ENCODE peak calls at places on chromosomes 2 and 18, in six cellular contexts. One of them, this sample, is unnamed.

GRCh38 chr2:239758325-239758877 is 266.7 kb downstream of the NDUFA10 start:
- DNase-seq in HFF-Myc: no peak
- DNase-seq in aorta: peak; percentile 74
- DNase-seq in astrocyte of the spinal cord: peak; percentile 3
- DNase-seq in HCT116: no peak
- DNase-seq in adrenal gland: no peak
- DNase-seq in this sample: no peak

GRCh38 chr2:172878260-172878659 is 142.6 kb downstream of the RAPGEF4 start:
- DNase-seq in HFF-Myc: no peak
- DNase-seq in aorta: no peak
- DNase-seq in astrocyte of the spinal cord: peak; percentile 46
- DNase-seq in HCT116: no peak
- DNase-seq in adrenal gland: no peak
- DNase-seq in this sample: peak; percentile 34

GRCh38 chr2:36770542-36771287 is 74.2 kb downstream of the VIT start:
- DNase-seq in HFF-Myc: peak; percentile 29
- DNase-seq in aorta: no peak
- DNase-seq in astrocyte of the spinal cord: no peak
- DNase-seq in HCT116: peak; percentile 51
- DNase-seq in adrenal gland: peak; percentile 33
- DNase-seq in this sample: peak; percentile 34

GRCh38 chr18:27844416-27844792 is 332.5 kb downstream of the CDH2 start:
- DNase-seq in HFF-Myc: peak; percentile 35
- DNase-seq in aorta: no peak
- DNase-seq in astrocyte of the spinal cord: peak; percentile 85
- DNase-seq in HCT116: no peak
- DNase-seq in adrenal gland: no peak
- DNase-seq in this sample: peak; percentile 38

GRCh38 chr2:33298233-33298632 is 178.2 kb upstream of the RASGRP3 start:
- DNase-seq in HFF-Myc: no peak
- DNase-seq in aorta: no peak
- DNase-seq in astrocyte of the spinal cord: peak; percentile 35
- DNase-seq in HCT116: no peak
- DNase-seq in adrenal gland: no peak
- DNase-seq in this sample: peak; percentile 51

GRCh38 chr2:124145982-124146381 is 120.9 kb downstream of the CNTNAP5 start:
- DNase-seq in HFF-Myc: no peak
- DNase-seq in aorta: no peak
- DNase-seq in astrocyte of the spinal cord: no peak
- DNase-seq in HCT116: no peak
- DNase-seq in adrenal gland: no peak
- DNase-seq in this sample: no peak

GRCh38 chr2:157761520-157761919 is 114.6 kb downstream of the ACVR1 start:
- DNase-seq in HFF-Myc: no peak
- DNase-seq in aorta: no peak
- DNase-seq in astrocyte of the spinal cord: peak; percentile 52
- DNase-seq in HCT116: no peak
- DNase-seq in adrenal gland: no peak
- DNase-seq in this sample: peak; percentile 37

GRCh38 chr2:234378440-234378839 is 118.4 kb downstream of the ARL4C start:
- DNase-seq in HFF-Myc: no peak
- DNase-seq in aorta: no peak
- DNase-seq in astrocyte of the spinal cord: peak; percentile 65
- DNase-seq in HCT116: no peak
- DNase-seq in adrenal gland: no peak
- DNase-seq in this sample: peak; percentile 79

GRCh38 chr2:156352911-156353310 is 20.4 kb upstream of the NR4A2 start:
- DNase-seq in HFF-Myc: no peak
- DNase-seq in aorta: no peak
- DNase-seq in astrocyte of the spinal cord: no peak
- DNase-seq in HCT116: no peak
- DNase-seq in adrenal gland: no peak
- DNase-seq in this sample: peak; percentile 60

GRCh38 chr2:233209978-233210680 is 41.3 kb upstream of the ATG16L1 start:
- DNase-seq in HFF-Myc: no peak
- DNase-seq in aorta: no peak
- DNase-seq in astrocyte of the spinal cord: peak; percentile 70
- DNase-seq in HCT116: no peak
- DNase-seq in adrenal gland: no peak
- DNase-seq in this sample: no peak

GRCh38 chr18:71322201-71322600 is 1033.4 kb downstream of the SOCS6 start:
- DNase-seq in HFF-Myc: no peak
- DNase-seq in aorta: no peak
- DNase-seq in astrocyte of the spinal cord: no peak
- DNase-seq in HCT116: no peak
- DNase-seq in adrenal gland: no peak
- DNase-seq in this sample: no peak

GRCh38 chr2:72837171-72837570 is 11.3 kb upstream of the EXOC6B start:
- DNase-seq in HFF-Myc: no peak
- DNase-seq in aorta: no peak
- DNase-seq in astrocyte of the spinal cord: peak; percentile 7
- DNase-seq in HCT116: no peak
- DNase-seq in adrenal gland: no peak
- DNase-seq in this sample: peak; percentile 56

GRCh38 chr2:122831644-122832043 is 1076.2 kb downstream of the TSN start:
- DNase-seq in HFF-Myc: no peak
- DNase-seq in aorta: no peak
- DNase-seq in astrocyte of the spinal cord: no peak
- DNase-seq in HCT116: no peak
- DNase-seq in adrenal gland: no peak
- DNase-seq in this sample: no peak

GRCh38 chr18:463442-464310 is 36.8 kb downstream of the COLEC12 start:
- DNase-seq in HFF-Myc: no peak
- DNase-seq in aorta: no peak
- DNase-seq in astrocyte of the spinal cord: peak; percentile 6
- DNase-seq in HCT116: no peak
- DNase-seq in adrenal gland: peak; percentile 36
- DNase-seq in this sample: no peak

GRCh38 chr2:72914226-72915075 is 2.9 kb upstream of the EMX1 start:
- DNase-seq in HFF-Myc: no peak
- DNase-seq in aorta: peak; percentile 45
- DNase-seq in astrocyte of the spinal cord: no peak
- DNase-seq in HCT116: no peak
- DNase-seq in adrenal gland: peak; percentile 13
- DNase-seq in this sample: no peak

GRCh38 chr2:62577994-62578836 is 72.2 kb upstream of the TMEM17 start:
- DNase-seq in HFF-Myc: peak; percentile 66
- DNase-seq in aorta: no peak
- DNase-seq in astrocyte of the spinal cord: peak; percentile 92
- DNase-seq in HCT116: peak; percentile 99
- DNase-seq in adrenal gland: no peak
- DNase-seq in this sample: peak; percentile 84

GRCh38 chr2:96527990-96528679 is 8.4 kb upstream of the ARID5A start:
- DNase-seq in HFF-Myc: no peak
- DNase-seq in aorta: peak; percentile 93
- DNase-seq in astrocyte of the spinal cord: no peak
- DNase-seq in HCT116: no peak
- DNase-seq in adrenal gland: peak; percentile 56
- DNase-seq in this sample: peak; percentile 50

GRCh38 chr18:61651880-61652268 is 240.9 kb downstream of the RNF152 start:
- DNase-seq in HFF-Myc: no peak
- DNase-seq in aorta: no peak
- DNase-seq in astrocyte of the spinal cord: no peak
- DNase-seq in HCT116: no peak
- DNase-seq in adrenal gland: no peak
- DNase-seq in this sample: no peak

GRCh38 chr2:240834377-240834975 is 14.5 kb upstream of the KIF1A start:
- DNase-seq in HFF-Myc: no peak
- DNase-seq in aorta: no peak
- DNase-seq in astrocyte of the spinal cord: no peak
- DNase-seq in HCT116: no peak
- DNase-seq in adrenal gland: no peak
- DNase-seq in this sample: no peak

GRCh38 chr18:27860701-27861107 is 316.2 kb downstream of the CDH2 start:
- DNase-seq in HFF-Myc: no peak
- DNase-seq in aorta: no peak
- DNase-seq in astrocyte of the spinal cord: peak; percentile 86
- DNase-seq in HCT116: no peak
- DNase-seq in adrenal gland: no peak
- DNase-seq in this sample: peak; percentile 15

GRCh38 chr2:47688561-47688960 is 94.4 kb upstream of the MSH6 start:
- DNase-seq in HFF-Myc: no peak
- DNase-seq in aorta: no peak
- DNase-seq in astrocyte of the spinal cord: peak; percentile 11
- DNase-seq in HCT116: no peak
- DNase-seq in adrenal gland: no peak
- DNase-seq in this sample: no peak

DNA sequence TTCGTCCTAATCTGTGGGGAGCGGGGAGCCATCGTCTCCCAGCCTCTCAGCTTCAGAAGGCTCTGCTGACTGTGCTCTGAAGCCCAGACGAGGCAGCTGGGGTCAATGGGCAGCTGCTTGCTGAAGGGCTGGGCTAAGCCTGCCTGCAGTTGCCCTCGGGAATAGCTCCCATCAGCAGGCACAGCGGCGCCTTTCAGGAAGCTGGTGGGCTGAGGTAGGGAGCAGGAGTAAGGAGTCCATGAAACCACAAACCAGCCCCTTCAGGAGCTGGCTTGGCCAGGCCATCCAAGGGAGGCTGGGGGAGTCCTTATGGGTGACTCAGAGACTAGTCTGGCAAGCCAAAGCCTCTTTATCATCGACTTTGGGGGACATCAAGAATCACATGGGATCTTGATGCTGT is 113.1 kb downstream of the CLIP4 start:
- DNase-seq in HFF-Myc: no peak
- DNase-seq in aorta: peak; percentile 66
- DNase-seq in astrocyte of the spinal cord: peak; percentile 37
- DNase-seq in HCT116: no peak
- DNase-seq in adrenal gland: no peak
- DNase-seq in this sample: peak; percentile 20
- H3K4me3 ChIP-seq in HFF-Myc: no peak overlapping the region
- H3K4me3 ChIP-seq in aorta: no peak overlapping the region
- H3K4me3 ChIP-seq in astrocyte of the spinal cord: no peak overlapping the region
- H3K4me3 ChIP-seq in HCT116: no peak overlapping the region
- H3K4me3 ChIP-seq in adrenal gland: no peak overlapping the region
- H3K4me3 ChIP-seq in this sample: no peak overlapping the region

GRCh38 chr18:48902023-48902855 is 48.5 kb downstream of the SMAD7 start:
- DNase-seq in HFF-Myc: peak; percentile 43
- DNase-seq in aorta: peak; percentile 98
- DNase-seq in astrocyte of the spinal cord: peak; percentile 96
- DNase-seq in HCT116: peak; percentile 22
- DNase-seq in adrenal gland: peak; percentile 95
- DNase-seq in this sample: peak; percentile 97
- H3K4me3 ChIP-seq in HFF-Myc: no peak overlapping the region
- H3K4me3 ChIP-seq in aorta: no peak overlapping the region
- H3K4me3 ChIP-seq in astrocyte of the spinal cord: no peak overlapping the region
- H3K4me3 ChIP-seq in HCT116: no peak overlapping the region
- H3K4me3 ChIP-seq in adrenal gland: no peak overlapping the region
- H3K4me3 ChIP-seq in this sample: no peak overlapping the region

GRCh38 chr2:130391872-130392670 is 36.2 kb downstream of the PTPN18 start:
- DNase-seq in HFF-Myc: no peak
- DNase-seq in aorta: peak; percentile 76
- DNase-seq in astrocyte of the spinal cord: no peak
- DNase-seq in HCT116: no peak
- DNase-seq in adrenal gland: no peak
- DNase-seq in this sample: peak; percentile 77
- H3K4me3 ChIP-seq in HFF-Myc: peak overlapping the region; percentile 58
- H3K4me3 ChIP-seq in aorta: peak overlapping the region; percentile 83
- H3K4me3 ChIP-seq in astrocyte of the spinal cord: peak overlapping the region; percentile 60
- H3K4me3 ChIP-seq in HCT116: peak overlapping the region; percentile 59
- H3K4me3 ChIP-seq in adrenal gland: peak overlapping the region; percentile 67
- H3K4me3 ChIP-seq in this sample: peak overlapping the region; percentile 86

GRCh38 chr2:219460424-219460926 is 25.8 kb downstream of the SPEG start:
- DNase-seq in HFF-Myc: no peak
- DNase-seq in aorta: peak; percentile 96
- DNase-seq in astrocyte of the spinal cord: peak; percentile 86
- DNase-seq in HCT116: no peak
- DNase-seq in adrenal gland: no peak
- DNase-seq in this sample: peak; percentile 69
- H3K4me3 ChIP-seq in HFF-Myc: no peak overlapping the region
- H3K4me3 ChIP-seq in aorta: no peak overlapping the region
- H3K4me3 ChIP-seq in astrocyte of the spinal cord: no peak overlapping the region
- H3K4me3 ChIP-seq in HCT116: no peak overlapping the region
- H3K4me3 ChIP-seq in adrenal gland: no peak overlapping the region
- H3K4me3 ChIP-seq in this sample: no peak overlapping the region

GRCh38 chr2:147451131-147451530 is 393.7 kb upstream of the ACVR2A start:
- DNase-seq in HFF-Myc: no peak
- DNase-seq in aorta: no peak
- DNase-seq in astrocyte of the spinal cord: no peak
- DNase-seq in HCT116: no peak
- DNase-seq in adrenal gland: no peak
- DNase-seq in this sample: no peak

GRCh38 chr2:147449323-147450080 is 395.3 kb upstream of the ACVR2A start:
- DNase-seq in HFF-Myc: no peak
- DNase-seq in aorta: no peak
- DNase-seq in astrocyte of the spinal cord: no peak
- DNase-seq in HCT116: no peak
- DNase-seq in adrenal gland: no peak
- DNase-seq in this sample: no peak

GRCh38 chr2:147456729-147457128 is 388.1 kb upstream of the ACVR2A start:
- DNase-seq in HFF-Myc: no peak
- DNase-seq in aorta: no peak
- DNase-seq in astrocyte of the spinal cord: no peak
- DNase-seq in HCT116: no peak
- DNase-seq in adrenal gland: no peak
- DNase-seq in this sample: no peak

GRCh38 chr2:147450661-147451060 is 394.2 kb upstream of the ACVR2A start:
- DNase-seq in HFF-Myc: no peak
- DNase-seq in aorta: no peak
- DNase-seq in astrocyte of the spinal cord: no peak
- DNase-seq in HCT116: no peak
- DNase-seq in adrenal gland: no peak
- DNase-seq in this sample: no peak

DNA sequence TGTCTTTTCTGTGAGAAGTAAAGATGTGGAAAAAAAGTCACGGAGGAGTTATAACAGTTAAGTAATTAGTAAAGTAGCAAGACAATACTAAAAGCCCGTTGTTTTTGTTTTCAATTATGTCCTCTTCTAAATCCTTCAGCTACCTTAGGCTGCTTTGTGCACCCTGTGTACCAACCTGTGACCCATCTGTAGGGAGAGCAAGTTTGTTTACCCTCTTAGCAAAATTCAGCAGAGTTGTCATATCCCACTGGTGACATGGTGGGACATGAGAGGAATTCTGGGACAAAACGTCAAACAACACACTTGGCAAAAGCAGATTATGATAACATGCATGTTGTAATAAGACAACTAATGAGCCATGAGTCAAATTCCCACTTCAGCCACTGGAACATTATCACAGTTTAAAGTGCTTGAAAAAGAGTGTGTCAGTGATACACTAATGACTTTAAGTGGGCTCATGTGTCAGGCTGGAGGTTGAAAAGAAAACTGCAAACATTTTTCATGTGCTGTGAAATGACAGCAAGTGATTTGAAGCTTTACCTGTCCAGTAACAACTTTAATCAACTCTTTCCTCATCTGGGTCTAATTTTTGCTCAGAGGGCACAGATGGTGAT is 392.8 kb upstream of the ACVR2A start:
- DNase-seq in HFF-Myc: no peak
- DNase-seq in aorta: no peak
- DNase-seq in astrocyte of the spinal cord: no peak
- DNase-seq in HCT116: no peak
- DNase-seq in adrenal gland: no peak
- DNase-seq in this sample: no peak
- H3K4me3 ChIP-seq in HFF-Myc: no peak overlapping the region
- H3K4me3 ChIP-seq in aorta: no peak overlapping the region
- H3K4me3 ChIP-seq in astrocyte of the spinal cord: no peak overlapping the region
- H3K4me3 ChIP-seq in HCT116: no peak overlapping the region
- H3K4me3 ChIP-seq in adrenal gland: no peak overlapping the region
- H3K4me3 ChIP-seq in this sample: no peak overlapping the region

This sample was measured in adipocyte.